ENCODE peak calls at places on chromosome 5, in four cellular contexts. J, N, W and A are unnamed samples.
A peak's percentile ranks its signal among the peaks of the same experiment; 100 is the strongest.

GRCh38 chr5:179344301-179345178 is 721 bp downstream of the ADAMTS2 start:
- DNase-seq in W (no peak), N (no peak), J (no peak), A (peak; percentile 48)

GRCh38 chr5:171695804-171696203 is 89.8 kb upstream of the SMIM23 start:
- DNase-seq in W (no peak), N (peak; percentile 7), J (no peak), A (no peak)

GRCh38 chr5:44294492-44294891 is 94.7 kb downstream of the FGF10 start:
- DNase-seq in N (peak; percentile 67), J (no peak), W (no peak), A (peak; percentile 0)

GRCh38 chr5:120454094-120454798 is 9.9 kb upstream of the PRR16 start:
- DNase-seq in J (no peak), W (no peak), N (no peak), A (peak; percentile 94)

GRCh38 chr5:179113945-179114641 is 53.9 kb downstream of the ZNF354C start:
- DNase-seq in J (no peak), N (peak; percentile 19), W (peak; percentile 19), A (no peak)

GRCh38 chr5:172362755-172363154 is 79.2 kb upstream of the UBTD2 start:
- DNase-seq in J (no peak), N (no peak), W (no peak), A (no peak)

GRCh38 chr5:149452665-149453617 is 73.8 kb upstream of the IL17B start:
- DNase-seq in J (no peak), N (peak; percentile 93), W (no peak), A (peak; percentile 96)

GRCh38 chr5:108339220-108339619 is 42.7 kb downstream of the FBXL17 start:
- DNase-seq in J (no peak), W (no peak), N (no peak), A (no peak)

GRCh38 chr5:43044181-43044914 is 4.2 kb upstream of the ANXA2R start:
- DNase-seq in W (no peak), N (no peak), J (no peak), A (peak; percentile 79)

GRCh38 chr5:171444582-171444981 is 25.1 kb downstream of the FGF18 start:
- DNase-seq in N (no peak), J (no peak), W (no peak), A (peak; percentile 81)

GRCh38 chr5:134545070-134545868 is 19.8 kb downstream of the JADE2 start:
- DNase-seq in J (no peak), W (no peak), N (peak; percentile 94), A (no peak)

GRCh38 chr5:128905225-128906110 is 59.8 kb upstream of the SLC27A6 start:
- DNase-seq in W (no peak), N (no peak), J (peak; percentile 20), A (peak; percentile 79)

GRCh38 chr5:9519537-9519936 is 26.3 kb downstream of the SEMA5A start:
- DNase-seq in J (no peak), N (no peak), W (no peak), A (peak; percentile 88)

GRCh38 chr5:6105350-6105749 is 273.0 kb downstream of the MED10 start:
- DNase-seq in J (no peak), N (no peak), W (no peak), A (no peak)

GRCh38 chr5:68247627-68248026 is 32.1 kb downstream of the PIK3R1 start:
- DNase-seq in J (no peak), W (no peak), N (no peak), A (no peak)

GRCh38 chr5:112529525-112529924 is 110.4 kb upstream of the EPB41L4A start:
- DNase-seq in W (no peak), J (no peak), N (no peak), A (peak; percentile 10)

GRCh38 chr5:135890867-135891266 is 4.8 kb downstream of the IL9 start:
- DNase-seq in J (no peak), N (no peak), W (no peak), A (peak; percentile 15)

GRCh38 chr5:33401482-33402390 is 39.0 kb upstream of the TARS1 start:
- DNase-seq in N (no peak), J (no peak), W (no peak), A (peak; percentile 71)

GRCh38 chr5:176859916-176860315 is 39.2 kb downstream of the HK3 start:
- DNase-seq in J (no peak), N (no peak), W (no peak), A (no peak)

GRCh38 chr5:93058309-93058708 is 522.7 kb downstream of the NR2F1-AS1 start:
- DNase-seq in N (no peak), W (no peak), J (no peak), A (peak; percentile 10)